ENCODE peak calls at places on chromosomes 4 and X, in ten cellular contexts. Y is WTC11; P is cardiac muscle cell; F is activated CD4-positive, alpha-beta T cell treated with anti-CD3 and anti-CD28 coated beads, Interleukin-2, amount 10 ng/mL, durations not matched to agents 7 days and 5 days; G is osteoblast; D is activated naive CD4-positive, alpha-beta T cell; W is stimulated activated CD8-positive, alpha-beta memory T cell treated with anti-CD3 and anti-CD28 coated beads, Interleukin-4, amount 100 ng/mL, for 4 hours; V is T follicular helper cell; O is GM03348; I is NAMALWA. A is an unnamed sample.
A peak's percentile ranks its signal among the peaks of the same experiment; 100 is the strongest.

GRCh38 chr4:143358923-143359694 is 22.4 kb downstream of the GAB1 start:
- DNase-seq in Y (no peak), P (no peak), F (peak; percentile 25), G (no peak), D (no peak), W (no peak), V (no peak), O (no peak), I (peak; percentile 94), A (no peak)

GRCh38 chr4:94274912-94275311 is 67.2 kb downstream of the SMARCAD1 start:
- DNase-seq in Y (no peak), P (no peak), F (no peak), G (peak; percentile 88), D (no peak), W (no peak), V (no peak), O (peak; percentile 55), I (no peak), A (no peak)

GRCh38 chr4:101763576-101763975 is 27.0 kb upstream of the BANK1 start:
- DNase-seq in Y (no peak), P (no peak), F (no peak), G (no peak), D (no peak), W (no peak), V (no peak), O (no peak), I (no peak), A (no peak)

GRCh38 chr4:158754385-158755180 is 14.2 kb upstream of the FNIP2 start:
- DNase-seq in Y (no peak), P (no peak), F (no peak), G (no peak), D (no peak), W (no peak), V (no peak), O (peak; percentile 64), I (no peak), A (no peak)

GRCh38 chrX:149528381-149528780 is 12.4 kb upstream of the EOLA1 start:
- DNase-seq in Y (no peak), P (no peak), F (no peak), G (no peak), D (no peak), W (no peak), V (no peak), O (no peak), I (no peak), A (no peak)

GRCh38 chr4:5893013-5893580 is at the start of gene CRMP1:
- DNase-seq in Y (peak; percentile 81), P (peak; percentile 72), F (no peak), G (peak; percentile 78), D (no peak), W (no peak), V (no peak), O (peak; percentile 68), I (no peak), A (peak; percentile 69)

GRCh38 chr4:2942532-2943363 is 20.5 kb downstream of the NOP14 start:
- DNase-seq in Y (no peak), P (no peak), F (no peak), G (peak; percentile 72), D (no peak), W (no peak), V (no peak), O (no peak), I (no peak), A (no peak)

GRCh38 chr4:154506253-154506652 is 14.7 kb upstream of the DCHS2 start:
- DNase-seq in Y (no peak), P (peak; percentile 59), F (no peak), G (no peak), D (no peak), W (no peak), V (no peak), O (peak; percentile 41), I (peak; percentile 66), A (no peak)

GRCh38 chr4:40840255-40840984 is 90.7 kb downstream of the NSUN7 start:
- DNase-seq in Y (no peak), P (no peak), F (no peak), G (no peak), D (no peak), W (no peak), V (no peak), O (no peak), I (peak; percentile 70), A (no peak)

GRCh38 chrX:10952619-10953018 is 158.5 kb upstream of the HCCS start:
- DNase-seq in Y (no peak), P (no peak), F (no peak), G (no peak), D (no peak), W (no peak), V (no peak), O (no peak), I (no peak), A (no peak)

GRCh38 chr4:89123418-89123817 is 12.1 kb downstream of the TIGD2 start:
- DNase-seq in Y (no peak), P (no peak), F (no peak), G (no peak), D (no peak), W (no peak), V (no peak), O (no peak), I (no peak), A (no peak)

GRCh38 chr4:158912390-158913175 is 143.8 kb downstream of the FNIP2 start:
- DNase-seq in Y (no peak), P (no peak), F (no peak), G (no peak), D (no peak), W (no peak), V (no peak), O (peak; percentile 15), I (no peak), A (no peak)

GRCh38 chr4:151674804-151675290 is 86.0 kb downstream of the GATB start:
- DNase-seq in Y (peak; percentile 76), P (peak; percentile 78), F (no peak), G (no peak), D (no peak), W (no peak), V (no peak), O (peak; percentile 31), I (no peak), A (peak; percentile 84)

GRCh38 chrX:7132335-7133035 is 15.0 kb upstream of the STS start:
- DNase-seq in Y (peak; percentile 52), P (peak; percentile 64), F (peak; percentile 24), G (peak; percentile 88), D (no peak), W (no peak), V (no peak), O (peak; percentile 41), I (peak; percentile 60), A (no peak)

GRCh38 chr4:2940267-2941137 is 22.7 kb downstream of the NOP14 start:
- DNase-seq in Y (no peak), P (no peak), F (no peak), G (peak; percentile 69), D (no peak), W (no peak), V (no peak), O (no peak), I (no peak), A (no peak)

GRCh38 chr4:102612195-102612594 is 111.0 kb downstream of the NFKB1 start:
- DNase-seq in Y (no peak), P (no peak), F (no peak), G (no peak), D (no peak), W (no peak), V (no peak), O (no peak), I (no peak), A (no peak)

GRCh38 chrX:23952984-23953907 is 45.4 kb downstream of the CXorf58 start:
- DNase-seq in Y (peak; percentile 12), P (peak; percentile 5), F (peak; percentile 59), G (no peak), D (no peak), W (no peak), V (no peak), O (no peak), I (peak; percentile 62), A (no peak)

GRCh38 chrX:132216283-132216682 is 3.0 kb downstream of the RAP2C start:
- DNase-seq in Y (no peak), P (no peak), F (no peak), G (no peak), D (no peak), W (no peak), V (peak; percentile 3), O (no peak), I (no peak), A (no peak)

GRCh38 chr4:118180776-118181175 is 146.5 kb downstream of the NDST3 start:
- DNase-seq in Y (no peak), P (no peak), F (no peak), G (peak; percentile 48), D (no peak), W (no peak), V (no peak), O (no peak), I (no peak), A (no peak)

GRCh38 chr4:159977907-159978617 is 875.2 kb downstream of the RAPGEF2 start:
- DNase-seq in Y (no peak), P (no peak), F (no peak), G (no peak), D (no peak), W (no peak), V (no peak), O (no peak), I (no peak), A (no peak)

GRCh38 chr4:99510721-99511120 is at the start of gene C4orf17:
- DNase-seq in Y (no peak), P (no peak), F (no peak), G (no peak), D (no peak), W (no peak), V (no peak), O (no peak), I (no peak), A (no peak)

GRCh38 chrX:33204889-33205288 is 6.5 kb downstream of the DMD start:
- DNase-seq in Y (no peak), P (no peak), F (no peak), G (no peak), D (no peak), W (no peak), V (no peak), O (no peak), I (no peak), A (no peak)

GRCh38 chrX:112841114-112841819 is 636 bp upstream of the AMOT start:
- DNase-seq in Y (peak; percentile 71), P (peak; percentile 96), F (peak; percentile 72), G (peak; percentile 93), D (peak; percentile 25), W (peak; percentile 56), V (peak; percentile 66), O (peak; percentile 92), I (peak; percentile 45), A (peak; percentile 86)

GRCh38 chr4:48152259-48152658 is 18.2 kb upstream of the TXK start:
- DNase-seq in Y (no peak), P (no peak), F (no peak), G (no peak), D (no peak), W (no peak), V (no peak), O (no peak), I (no peak), A (no peak)

GRCh38 chrX:137482136-137482535 is 83.8 kb upstream of the ZIC3 start:
- DNase-seq in Y (no peak), P (no peak), F (no peak), G (no peak), D (no peak), W (no peak), V (no peak), O (no peak), I (no peak), A (no peak)

GRCh38 chrX:12548341-12548740 is 242.9 kb upstream of the PRPS2 start:
- DNase-seq in Y (no peak), P (no peak), F (no peak), G (no peak), D (no peak), W (no peak), V (no peak), O (no peak), I (no peak), A (no peak)

GRCh38 chr4:3388461-3389185 is 53.1 kb upstream of the HGFAC start:
- DNase-seq in Y (no peak), P (peak; percentile 78), F (no peak), G (peak; percentile 92), D (no peak), W (no peak), V (no peak), O (peak; percentile 81), I (peak; percentile 72), A (no peak)

GRCh38 chr4:147793569-147793968 is 61.7 kb downstream of the ARHGAP10 start:
- DNase-seq in Y (no peak), P (no peak), F (no peak), G (no peak), D (no peak), W (no peak), V (no peak), O (no peak), I (no peak), A (no peak)